ENCODE peak calls at places on chromosomes 11 and 22, in seven cellular contexts. V is GM12865; C is activated T-cell treated with anti-CD3 and anti-CD28 coated beads, Interleukin-2, amount 50 U/mL, for 72 hours; I is NCI-H1048; B is adrenal gland; M is effector memory CD8-positive, alpha-beta T cell; P is ACHN. W is an unnamed sample.

GRCh38 chr22:41242396-41243117 is 1.8 kb upstream of the CHADL start:
- DNase-seq in V (no peak), C (no peak), I (no peak), B (no peak), M (no peak), P (no peak), W (no peak)

GRCh38 chr11:82978422-82979099 is 77.0 kb downstream of the DDIAS start:
- DNase-seq in V (peak; percentile 25), C (no peak), I (no peak), B (no peak), M (no peak), P (peak; percentile 37), W (no peak)

GRCh38 chr11:12674571-12674935 is 332 bp downstream of the TEAD1 start:
- DNase-seq in V (peak; percentile 52), C (peak; percentile 31), I (no peak), B (no peak), M (no peak), P (no peak), W (no peak)

GRCh38 chr11:63763506-63764200 is 4.9 kb downstream of the ZFTA start:
- DNase-seq in V (no peak), C (no peak), I (no peak), B (peak; percentile 41), M (no peak), P (no peak), W (peak; percentile 33)

GRCh38 chr22:24994070-24994763 is 41.7 kb downstream of the KIAA1671 start:
- DNase-seq in V (no peak), C (peak; percentile 76), I (no peak), B (no peak), M (no peak), P (peak; percentile 44), W (no peak)

GRCh38 chr11:77346906-77347603 is 45.6 kb upstream of the GDPD4 start:
- DNase-seq in V (no peak), C (no peak), I (no peak), B (no peak), M (no peak), P (no peak), W (no peak)

GRCh38 chr22:18108187-18108586 is 2.4 kb upstream of the TUBA8 start:
- DNase-seq in V (no peak), C (no peak), I (no peak), B (no peak), M (no peak), P (no peak), W (no peak)

GRCh38 chr11:12674936-12675696 is 895 bp downstream of the TEAD1 start:
- DNase-seq in V (no peak), C (peak; percentile 4), I (no peak), B (peak; percentile 60), M (no peak), P (peak; percentile 53), W (peak; percentile 48)

GRCh38 chr22:28017859-28018258 is 98.8 kb upstream of the PITPNB start:
- DNase-seq in V (no peak), C (no peak), I (no peak), B (peak; percentile 20), M (no peak), P (no peak), W (peak; percentile 9)

W was measured in left ventricle myocardium inferior.